ENCODE peak calls at places on chromosomes 1 and 21, in five cellular contexts. V is mesothelial cell of epicardium; W is activated CD4-positive, alpha-beta T cell treated with anti-CD3 and anti-CD28 coated beads for 36 hours; L is NCI-H1694 treated with DMSO at 0.1 percent for 48 hours; M is CD4-positive, alpha-beta T cell. F is an unnamed sample.

GRCh38 chr1:4652631-4653327 is 1.6 kb upstream of the AJAP1 start:
- DNase-seq in M (peak), W (peak), L (peak), V (peak), F (peak)

GRCh38 chr21:44996096-44996495 is 56.3 kb downstream of the SLX9 start:
- DNase-seq in V (no peak), W (no peak), M (no peak), L (no peak), F (no peak)

GRCh38 chr1:38915352-38915948 is 26.2 kb downstream of the RHBDL2 start:
- DNase-seq in V (no peak), L (no peak), W (peak), M (no peak), F (no peak)

GRCh38 chr1:76012341-76013208 is 62.0 kb upstream of the ST6GALNAC3 start:
- DNase-seq in M (no peak), V (no peak), W (no peak), L (no peak), F (no peak)

GRCh38 chr1:31931241-31932225 is 6.6 kb downstream of the PTP4A2 start:
- DNase-seq in L (no peak), M (no peak), W (no peak), V (no peak), F (peak)

GRCh38 chr1:64470670-64471217 is 815 bp downstream of the CACHD1 start:
- DNase-seq in M (no peak), L (no peak), W (no peak), V (peak), F (peak)

GRCh38 chr1:226717256-226717909 is 21.7 kb downstream of the ITPKB start:
- DNase-seq in V (no peak), W (peak), L (no peak), M (no peak), F (no peak)

GRCh38 chr1:63877816-63878215 is 104.0 kb downstream of the ROR1 start:
- DNase-seq in V (no peak), W (no peak), M (no peak), L (no peak), F (no peak)

GRCh38 chr1:115300087-115300856 is 37.8 kb downstream of the NGF start:
- DNase-seq in W (no peak), V (no peak), M (no peak), L (no peak), F (no peak)

GRCh38 chr1:162222735-162223134 is 153.2 kb downstream of the NOS1AP start:
- DNase-seq in L (no peak), M (no peak), W (no peak), V (no peak), F (no peak)

GRCh38 chr1:10253755-10254154 is 43.4 kb downstream of the KIF1B start:
- DNase-seq in L (peak), V (no peak), W (no peak), M (no peak), F (peak)

GRCh38 chr1:162943627-162944026 is 82.7 kb upstream of the CCDC190 start:
- DNase-seq in W (no peak), V (no peak), M (no peak), L (no peak), F (no peak)

GRCh38 chr1:32071758-32072621 is 749 bp upstream of the TMEM39B start:
- DNase-seq in M (no peak), L (peak), V (no peak), W (no peak), F (peak)

GRCh38 chr1:43786975-43787374 is 79.6 kb downstream of the ST3GAL3 start:
- DNase-seq in W (no peak), V (no peak), L (no peak), M (no peak), F (peak)

GRCh38 chr1:159005676-159006075 is 4.0 kb upstream of the IFI16 start:
- DNase-seq in M (no peak), V (no peak), W (no peak), L (no peak), F (peak)

GRCh38 chr1:59445040-59445439 is 148.1 kb downstream of the FGGY start:
- DNase-seq in W (no peak), V (no peak), M (no peak), L (no peak), F (no peak)

GRCh38 chr21:30289414-30289813 is at the start of gene KRTAP25-1:
- DNase-seq in M (no peak), V (no peak), W (no peak), L (no peak), F (no peak)

GRCh38 chr1:30044745-30045144 is 678.6 kb downstream of the MATN1 start:
- DNase-seq in W (no peak), L (no peak), M (no peak), V (peak), F (no peak)

GRCh38 chr1:18939398-18940302 is 16.8 kb downstream of the IFFO2 start:
- DNase-seq in V (no peak), L (no peak), W (no peak), M (no peak), F (no peak)

GRCh38 chr1:13889495-13889894 is 189.5 kb downstream of the PRDM2 start:
- DNase-seq in M (no peak), V (no peak), W (no peak), L (no peak), F (no peak)

GRCh38 chr1:155910621-155911121 is 478 bp downstream of the RIT1 start:
- DNase-seq in M (no peak), L (peak), V (no peak), W (peak), F (peak)

F was measured in dermis blood vessel endothelial cell.